ENCODE peak calls at places on chromosomes 16 and 17, in seven cellular contexts. One of them, this sample, is unnamed.

GRCh38 chr17:82825540-82826124 is 14.2 kb downstream of the ZNF750 start:
- DNase-seq in uterus: no peak
- DNase-seq in stomach: no peak
- DNase-seq in endothelial cell of umbilical vein: no peak
- DNase-seq in HCT116: no peak
- DNase-seq in brain microvascular endothelial cell: no peak
- DNase-seq in cardiac muscle cell: no peak
- DNase-seq in this sample: no peak

GRCh38 chr17:81885869-81886548 is 5.4 kb downstream of the ALYREF start:
- DNase-seq in uterus: no peak
- DNase-seq in endothelial cell of umbilical vein: no peak
- DNase-seq in brain microvascular endothelial cell: no peak
- DNase-seq in cardiac muscle cell: no peak
- DNase-seq in HCT116: no peak
- DNase-seq in stomach: no peak
- DNase-seq in this sample: no peak

GRCh38 chr17:5115673-5116651 is at the start of gene USP6:
- DNase-seq in stomach: no peak
- DNase-seq in HCT116: no peak
- DNase-seq in cardiac muscle cell: no peak
- DNase-seq in uterus: no peak
- DNase-seq in endothelial cell of umbilical vein: no peak
- DNase-seq in brain microvascular endothelial cell: no peak
- DNase-seq in this sample: no peak

GRCh38 chr17:45087496-45087975 is 26.4 kb downstream of the NMT1 start:
- DNase-seq in brain microvascular endothelial cell: peak; percentile 38
- DNase-seq in uterus: no peak
- DNase-seq in stomach: no peak
- DNase-seq in endothelial cell of umbilical vein: no peak
- DNase-seq in HCT116: no peak
- DNase-seq in cardiac muscle cell: no peak
- DNase-seq in this sample: no peak

GRCh38 chr16:7650446-7650845 is 317.8 kb downstream of the RBFOX1 start:
- DNase-seq in endothelial cell of umbilical vein: no peak
- DNase-seq in stomach: no peak
- DNase-seq in cardiac muscle cell: no peak
- DNase-seq in brain microvascular endothelial cell: no peak
- DNase-seq in HCT116: no peak
- DNase-seq in uterus: no peak
- DNase-seq in this sample: no peak

GRCh38 chr16:77223184-77223583 is 24.0 kb downstream of the SYCE1L start:
- DNase-seq in brain microvascular endothelial cell: no peak
- DNase-seq in uterus: no peak
- DNase-seq in HCT116: no peak
- DNase-seq in stomach: no peak
- DNase-seq in cardiac muscle cell: no peak
- DNase-seq in endothelial cell of umbilical vein: no peak
- DNase-seq in this sample: no peak

GRCh38 chr16:72637306-72637705 is 410.6 kb downstream of the ZFHX3 start:
- DNase-seq in cardiac muscle cell: peak; percentile 77
- DNase-seq in brain microvascular endothelial cell: peak; percentile 64
- DNase-seq in stomach: no peak
- DNase-seq in HCT116: no peak
- DNase-seq in endothelial cell of umbilical vein: peak; percentile 60
- DNase-seq in uterus: no peak
- DNase-seq in this sample: no peak

GRCh38 chr17:4903051-4903818 is at the start of gene CHRNE:
- DNase-seq in stomach: peak; percentile 88
- DNase-seq in endothelial cell of umbilical vein: peak; percentile 76
- DNase-seq in cardiac muscle cell: peak; percentile 84
- DNase-seq in brain microvascular endothelial cell: peak; percentile 76
- DNase-seq in HCT116: peak; percentile 87
- DNase-seq in uterus: peak; percentile 61
- DNase-seq in this sample: peak; percentile 90

GRCh38 chr16:23729503-23730424 is 16.7 kb upstream of the ERN2 start:
- DNase-seq in uterus: no peak
- DNase-seq in brain microvascular endothelial cell: peak; percentile 4
- DNase-seq in stomach: peak; percentile 58
- DNase-seq in HCT116: peak; percentile 31
- DNase-seq in cardiac muscle cell: peak; percentile 89
- DNase-seq in endothelial cell of umbilical vein: no peak
- DNase-seq in this sample: no peak

GRCh38 chr17:41511130-41511529 is 5.7 kb upstream of the KRT13 start:
- DNase-seq in endothelial cell of umbilical vein: no peak
- DNase-seq in stomach: peak; percentile 53
- DNase-seq in brain microvascular endothelial cell: no peak
- DNase-seq in HCT116: no peak
- DNase-seq in cardiac muscle cell: no peak
- DNase-seq in uterus: no peak
- DNase-seq in this sample: no peak

GRCh38 chr17:68460715-68461114 is 3.4 kb upstream of the WIPI1 start:
- DNase-seq in brain microvascular endothelial cell: no peak
- DNase-seq in HCT116: no peak
- DNase-seq in uterus: no peak
- DNase-seq in stomach: no peak
- DNase-seq in endothelial cell of umbilical vein: no peak
- DNase-seq in cardiac muscle cell: no peak
- DNase-seq in this sample: no peak

GRCh38 chr16:86716649-86717048 is 138.3 kb downstream of the FOXL1 start:
- DNase-seq in cardiac muscle cell: no peak
- DNase-seq in HCT116: no peak
- DNase-seq in stomach: no peak
- DNase-seq in brain microvascular endothelial cell: no peak
- DNase-seq in uterus: no peak
- DNase-seq in endothelial cell of umbilical vein: no peak
- DNase-seq in this sample: no peak

GRCh38 chr17:19369846-19370492 is 7.4 kb upstream of the B9D1 start:
- DNase-seq in stomach: no peak
- DNase-seq in cardiac muscle cell: no peak
- DNase-seq in HCT116: no peak
- DNase-seq in uterus: peak; percentile 13
- DNase-seq in endothelial cell of umbilical vein: no peak
- DNase-seq in brain microvascular endothelial cell: no peak
- DNase-seq in this sample: no peak

GRCh38 chr17:19371259-19372003 is 6.9 kb upstream of the MAPK7 start:
- DNase-seq in uterus: peak; percentile 9
- DNase-seq in cardiac muscle cell: no peak
- DNase-seq in stomach: no peak
- DNase-seq in brain microvascular endothelial cell: no peak
- DNase-seq in HCT116: no peak
- DNase-seq in endothelial cell of umbilical vein: no peak
- DNase-seq in this sample: no peak

GRCh38 chr17:19369107-19369778 is 6.7 kb upstream of the B9D1 start:
- DNase-seq in HCT116: no peak
- DNase-seq in brain microvascular endothelial cell: no peak
- DNase-seq in stomach: no peak
- DNase-seq in cardiac muscle cell: no peak
- DNase-seq in uterus: no peak
- DNase-seq in endothelial cell of umbilical vein: no peak
- DNase-seq in this sample: no peak

GRCh38 chr17:19372004-19372365 is 6.3 kb upstream of the MAPK7 start:
- DNase-seq in cardiac muscle cell: no peak
- DNase-seq in endothelial cell of umbilical vein: no peak
- DNase-seq in stomach: no peak
- DNase-seq in brain microvascular endothelial cell: no peak
- DNase-seq in uterus: peak; percentile 11
- DNase-seq in HCT116: no peak
- DNase-seq in this sample: no peak

GRCh38 chr17:19370493-19370960 is 7.8 kb upstream of the MAPK7 start:
- DNase-seq in endothelial cell of umbilical vein: no peak
- DNase-seq in HCT116: no peak
- DNase-seq in cardiac muscle cell: peak; percentile 22
- DNase-seq in stomach: no peak
- DNase-seq in brain microvascular endothelial cell: no peak
- DNase-seq in uterus: peak; percentile 16
- DNase-seq in this sample: no peak
- H3K27ac ChIP-seq in endothelial cell of umbilical vein: no peak overlapping the region
- H3K27ac ChIP-seq in HCT116: no peak overlapping the region
- H3K27ac ChIP-seq in cardiac muscle cell: no peak overlapping the region
- H3K27ac ChIP-seq in stomach: no peak overlapping the region
- H3K27ac ChIP-seq in brain microvascular endothelial cell: no peak overlapping the region
- H3K27ac ChIP-seq in uterus: no peak overlapping the region
- H3K27ac ChIP-seq in this sample: no peak overlapping the region

GRCh38 chr17:75673487-75673886 is 6.3 kb downstream of the SAP30BP start:
- DNase-seq in stomach: no peak
- DNase-seq in endothelial cell of umbilical vein: no peak
- DNase-seq in uterus: no peak
- DNase-seq in HCT116: no peak
- DNase-seq in cardiac muscle cell: no peak
- DNase-seq in brain microvascular endothelial cell: no peak
- DNase-seq in this sample: no peak
- H3K36me3 ChIP-seq in stomach: peaks cover 25% of the 10 kb centered on the region
- H3K36me3 ChIP-seq in endothelial cell of umbilical vein: peaks cover 21% of the 10 kb centered on the region
- H3K36me3 ChIP-seq in uterus: no peaks in the 10 kb centered on the region
- H3K36me3 ChIP-seq in HCT116: peaks cover 56% of the 10 kb centered on the region
- H3K36me3 ChIP-seq in cardiac muscle cell: peaks cover 21% of the 10 kb centered on the region
- H3K36me3 ChIP-seq in brain microvascular endothelial cell: peaks cover 56% of the 10 kb centered on the region
- H3K36me3 ChIP-seq in this sample: peaks cover 44% of the 10 kb centered on the region

GRCh38 chr17:64424318-64424717 is 24.6 kb upstream of the MILR1 start:
- DNase-seq in uterus: no peak
- DNase-seq in stomach: no peak
- DNase-seq in brain microvascular endothelial cell: no peak
- DNase-seq in cardiac muscle cell: no peak
- DNase-seq in endothelial cell of umbilical vein: no peak
- DNase-seq in HCT116: no peak
- DNase-seq in this sample: no peak

GRCh38 chr17:64423881-64424280 is 25.0 kb upstream of the MILR1 start:
- DNase-seq in HCT116: no peak
- DNase-seq in cardiac muscle cell: no peak
- DNase-seq in stomach: no peak
- DNase-seq in endothelial cell of umbilical vein: no peak
- DNase-seq in brain microvascular endothelial cell: no peak
- DNase-seq in uterus: no peak
- DNase-seq in this sample: no peak

GRCh38 chr17:64413505-64413904 is 22.8 kb upstream of the PECAM1 start:
- DNase-seq in stomach: no peak
- DNase-seq in cardiac muscle cell: no peak
- DNase-seq in uterus: no peak
- DNase-seq in endothelial cell of umbilical vein: no peak
- DNase-seq in brain microvascular endothelial cell: no peak
- DNase-seq in HCT116: no peak
- DNase-seq in this sample: no peak

GRCh38 chr17:64420143-64420670 is 28.7 kb upstream of the MILR1 start:
- DNase-seq in brain microvascular endothelial cell: peak; percentile 59
- DNase-seq in uterus: no peak
- DNase-seq in cardiac muscle cell: peak; percentile 88
- DNase-seq in stomach: no peak
- DNase-seq in HCT116: peak; percentile 81
- DNase-seq in endothelial cell of umbilical vein: peak; percentile 76
- DNase-seq in this sample: no peak

DNA sequence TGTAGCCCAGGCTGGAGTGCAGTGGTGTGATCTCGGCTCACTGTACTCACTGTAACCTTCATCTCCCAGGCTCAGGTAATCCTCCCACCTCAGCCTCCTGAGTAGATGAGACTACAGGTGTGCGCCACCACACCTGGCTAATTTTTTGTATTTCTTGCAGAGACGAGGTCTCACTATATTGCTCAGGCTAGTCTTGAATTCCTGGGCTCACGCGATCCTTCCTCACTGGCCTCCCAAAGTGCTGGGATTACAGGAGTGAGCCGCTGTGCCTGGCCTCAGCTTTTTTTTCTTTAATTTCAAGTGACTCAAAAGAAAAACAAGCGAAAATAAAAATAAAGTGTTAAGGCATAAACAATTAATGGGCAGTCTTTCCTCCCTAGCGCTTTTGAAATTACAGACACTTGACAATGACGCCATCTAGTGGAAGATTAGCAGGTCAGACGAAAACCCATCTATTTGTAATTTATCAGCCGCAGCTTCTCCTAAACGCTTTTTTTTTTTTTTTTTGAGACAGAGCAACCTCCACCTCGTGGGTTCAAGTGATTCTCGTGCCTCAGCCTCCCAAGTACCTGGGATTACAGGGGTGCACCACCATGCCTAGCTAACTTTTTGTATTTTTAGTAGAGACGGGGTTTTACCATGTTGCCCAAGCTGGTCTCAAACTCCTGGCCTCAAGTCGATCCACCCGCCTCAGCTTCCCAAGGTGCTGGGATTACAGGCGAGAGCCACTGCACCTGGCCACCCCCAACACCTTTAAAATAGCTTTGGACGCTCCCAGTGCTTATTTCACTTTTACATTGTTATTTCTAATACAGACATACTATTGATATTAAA is 28.1 kb upstream of the PECAM1 start:
- DNase-seq in stomach: no peak
- DNase-seq in uterus: no peak
- DNase-seq in brain microvascular endothelial cell: peak; percentile 33
- DNase-seq in HCT116: peak; percentile 71
- DNase-seq in cardiac muscle cell: peak; percentile 83
- DNase-seq in endothelial cell of umbilical vein: peak; percentile 80
- DNase-seq in this sample: peak; percentile 61
- TF ChIP-seq CTCF in stomach: peak; percentile 53
- TF ChIP-seq CTCF in uterus: peak; percentile 85
- TF ChIP-seq CTCF in brain microvascular endothelial cell: peak; percentile 65
- TF ChIP-seq CTCF in HCT116: peak; percentile 74
- TF ChIP-seq CTCF in cardiac muscle cell: peak; percentile 62
- TF ChIP-seq CTCF in endothelial cell of umbilical vein: peak; percentile 50
- TF ChIP-seq CTCF in this sample: peak; percentile 64

GRCh38 chr17:31319253-31319661 is 2.2 kb downstream of the EVI2A start:
- DNase-seq in HCT116: no peak
- DNase-seq in uterus: no peak
- DNase-seq in endothelial cell of umbilical vein: no peak
- DNase-seq in cardiac muscle cell: no peak
- DNase-seq in brain microvascular endothelial cell: no peak
- DNase-seq in stomach: no peak
- DNase-seq in this sample: no peak
- H3K27ac ChIP-seq in HCT116: no peak overlapping the region
- H3K27ac ChIP-seq in uterus: no peak overlapping the region
- H3K27ac ChIP-seq in endothelial cell of umbilical vein: no peak overlapping the region
- H3K27ac ChIP-seq in cardiac muscle cell: no peak overlapping the region
- H3K27ac ChIP-seq in brain microvascular endothelial cell: no peak overlapping the region
- H3K27ac ChIP-seq in stomach: no peak overlapping the region
- H3K27ac ChIP-seq in this sample: no peak overlapping the region

DNA sequence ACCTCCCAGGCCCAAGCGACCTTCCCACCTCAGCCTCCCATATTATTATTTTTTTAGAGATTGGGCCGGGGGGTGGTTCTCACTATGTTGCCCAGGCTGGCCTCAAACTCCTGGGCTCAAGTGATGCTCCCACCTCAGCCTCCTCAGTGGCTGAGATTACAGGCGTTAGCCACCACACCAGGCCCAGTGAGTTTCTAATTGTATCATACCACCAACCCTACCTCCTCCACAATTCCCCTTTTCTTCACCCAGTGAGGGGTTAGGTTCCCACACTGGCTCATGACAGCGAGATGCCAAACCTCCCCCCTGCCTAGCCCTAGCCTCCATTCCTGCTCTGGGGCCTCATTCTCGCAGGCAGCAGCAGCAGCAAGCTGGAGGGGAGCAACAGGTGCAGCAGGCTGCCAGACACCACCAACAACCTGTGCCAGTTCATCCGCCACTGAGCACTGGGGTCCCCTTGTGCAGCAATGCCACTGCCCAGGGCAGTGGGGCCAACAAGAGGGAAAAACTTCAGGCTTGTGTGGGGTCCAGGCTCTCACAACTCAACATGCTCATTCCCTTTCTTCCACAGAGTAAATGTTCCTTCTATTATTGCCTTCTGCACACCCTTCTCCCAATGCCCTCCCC is 9.1 kb downstream of the ATP6V0D1 start:
- DNase-seq in brain microvascular endothelial cell: no peak
- DNase-seq in uterus: no peak
- DNase-seq in endothelial cell of umbilical vein: no peak
- DNase-seq in cardiac muscle cell: no peak
- DNase-seq in HCT116: no peak
- DNase-seq in stomach: no peak
- DNase-seq in this sample: no peak
- H3K36me3 ChIP-seq in brain microvascular endothelial cell: no peaks in the 10 kb centered on the region
- H3K36me3 ChIP-seq in uterus: no peaks in the 10 kb centered on the region
- H3K36me3 ChIP-seq in endothelial cell of umbilical vein: no peaks in the 10 kb centered on the region
- H3K36me3 ChIP-seq in cardiac muscle cell: no peaks in the 10 kb centered on the region
- H3K36me3 ChIP-seq in HCT116: no peaks in the 10 kb centered on the region
- H3K36me3 ChIP-seq in stomach: no peaks in the 10 kb centered on the region
- H3K36me3 ChIP-seq in this sample: no peaks in the 10 kb centered on the region

This sample was measured in ascending aorta.